ENCODE peak calls at places on chromosome 1, in four cellular contexts. One of them, this sample, is unnamed.

GRCh38 chr1:5913078-5913845 is 79.0 kb downstream of the NPHP4 start:
- DNase-seq in fibroblast of the aortic adventitia: no peak
- DNase-seq in GM20000: no peak
- DNase-seq in mesothelial cell of epicardium: no peak
- DNase-seq in this sample: no peak

GRCh38 chr1:62271932-62272728 is 47.1 kb downstream of the KANK4 start:
- DNase-seq in fibroblast of the aortic adventitia: no peak
- DNase-seq in GM20000: peak; percentile 37
- DNase-seq in mesothelial cell of epicardium: no peak
- DNase-seq in this sample: no peak

GRCh38 chr1:40476924-40477679 is at the start of gene ZFP69:
- DNase-seq in fibroblast of the aortic adventitia: peak; percentile 45
- DNase-seq in GM20000: peak; percentile 94
- DNase-seq in mesothelial cell of epicardium: peak; percentile 58
- DNase-seq in this sample: no peak

GRCh38 chr1:92065042-92065441 is 10.2 kb downstream of the SETSIP start:
- DNase-seq in fibroblast of the aortic adventitia: no peak
- DNase-seq in GM20000: no peak
- DNase-seq in mesothelial cell of epicardium: no peak
- DNase-seq in this sample: no peak

GRCh38 chr1:226549094-226549936 is 751 bp downstream of the STUM start:
- DNase-seq in fibroblast of the aortic adventitia: no peak
- DNase-seq in GM20000: peak; percentile 48
- DNase-seq in mesothelial cell of epicardium: no peak
- DNase-seq in this sample: no peak

GRCh38 chr1:22773981-22774471 is 63.4 kb downstream of the EPHB2 start:
- DNase-seq in fibroblast of the aortic adventitia: peak; percentile 93
- DNase-seq in GM20000: no peak
- DNase-seq in mesothelial cell of epicardium: no peak
- DNase-seq in this sample: no peak

GRCh38 chr1:162033445-162033844 is 9.8 kb upstream of the OLFML2B start:
- DNase-seq in fibroblast of the aortic adventitia: peak; percentile 18
- DNase-seq in GM20000: no peak
- DNase-seq in mesothelial cell of epicardium: no peak
- DNase-seq in this sample: no peak

GRCh38 chr1:36323636-36324321 is at the start of gene EVA1B:
- DNase-seq in fibroblast of the aortic adventitia: peak; percentile 76
- DNase-seq in GM20000: peak; percentile 80
- DNase-seq in mesothelial cell of epicardium: no peak
- DNase-seq in this sample: no peak

GRCh38 chr1:11059166-11059989 is 440 bp downstream of the SRM start:
- DNase-seq in fibroblast of the aortic adventitia: no peak
- DNase-seq in GM20000: no peak
- DNase-seq in mesothelial cell of epicardium: no peak
- DNase-seq in this sample: no peak

GRCh38 chr1:90000934-90001676 is 6.2 kb downstream of the ZNF326 start:
- DNase-seq in fibroblast of the aortic adventitia: no peak
- DNase-seq in GM20000: no peak
- DNase-seq in mesothelial cell of epicardium: no peak
- DNase-seq in this sample: no peak

GRCh38 chr1:39238476-39238875 is 34.0 kb downstream of the MACF1 start:
- DNase-seq in fibroblast of the aortic adventitia: peak; percentile 96
- DNase-seq in GM20000: no peak
- DNase-seq in mesothelial cell of epicardium: no peak
- DNase-seq in this sample: no peak

GRCh38 chr1:87330201-87330953 is 1.7 kb downstream of the LMO4 start:
- DNase-seq in fibroblast of the aortic adventitia: peak; percentile 46
- DNase-seq in GM20000: peak; percentile 47
- DNase-seq in mesothelial cell of epicardium: no peak
- DNase-seq in this sample: no peak

GRCh38 chr1:170415734-170416372 is 116.1 kb upstream of the GORAB start:
- DNase-seq in fibroblast of the aortic adventitia: peak; percentile 37
- DNase-seq in GM20000: no peak
- DNase-seq in mesothelial cell of epicardium: no peak
- DNase-seq in this sample: no peak

GRCh38 chr1:2785631-2786328 is 15.7 kb downstream of the TTC34 start:
- DNase-seq in fibroblast of the aortic adventitia: no peak
- DNase-seq in GM20000: no peak
- DNase-seq in mesothelial cell of epicardium: no peak
- DNase-seq in this sample: no peak

GRCh38 chr1:61079898-61080336 is 2.4 kb upstream of the NFIA start:
- DNase-seq in fibroblast of the aortic adventitia: peak; percentile 98
- DNase-seq in GM20000: no peak
- DNase-seq in mesothelial cell of epicardium: peak; percentile 53
- DNase-seq in this sample: peak; percentile 50

GRCh38 chr1:159922499-159923202 is 2.7 kb downstream of the TAGLN2 start:
- DNase-seq in fibroblast of the aortic adventitia: peak; percentile 64
- DNase-seq in GM20000: no peak
- DNase-seq in mesothelial cell of epicardium: no peak
- DNase-seq in this sample: no peak

GRCh38 chr1:159923203-159924024 is 1.9 kb downstream of the TAGLN2 start:
- DNase-seq in fibroblast of the aortic adventitia: peak; percentile 90
- DNase-seq in GM20000: peak; percentile 86
- DNase-seq in mesothelial cell of epicardium: peak; percentile 48
- DNase-seq in this sample: peak; percentile 66

GRCh38 chr1:159925713-159926066 is 383 bp upstream of the TAGLN2 start:
- DNase-seq in fibroblast of the aortic adventitia: no peak
- DNase-seq in GM20000: peak; percentile 72
- DNase-seq in mesothelial cell of epicardium: no peak
- DNase-seq in this sample: no peak

GRCh38 chr1:159924791-159925712 is at the start of gene TAGLN2:
- DNase-seq in fibroblast of the aortic adventitia: peak; percentile 90
- DNase-seq in GM20000: peak; percentile 96
- DNase-seq in mesothelial cell of epicardium: peak; percentile 53
- DNase-seq in this sample: peak; percentile 73

GRCh38 chr1:159924025-159924790 is 1.1 kb downstream of the TAGLN2 start:
- DNase-seq in fibroblast of the aortic adventitia: peak; percentile 88
- DNase-seq in GM20000: peak; percentile 85
- DNase-seq in mesothelial cell of epicardium: no peak
- DNase-seq in this sample: peak; percentile 82
- TF ChIP-seq CTCF in fibroblast of the aortic adventitia: peak; percentile 19
- TF ChIP-seq CTCF in GM20000: no peak
- TF ChIP-seq CTCF in mesothelial cell of epicardium: no peak
- TF ChIP-seq CTCF in this sample: no peak

GRCh38 chr1:245084551-245084950 is 70.2 kb upstream of the KIF26B start:
- DNase-seq in fibroblast of the aortic adventitia: no peak
- DNase-seq in GM20000: no peak
- DNase-seq in mesothelial cell of epicardium: no peak
- DNase-seq in this sample: no peak

GRCh38 chr1:245074898-245075297 is 79.9 kb upstream of the KIF26B start:
- DNase-seq in fibroblast of the aortic adventitia: no peak
- DNase-seq in GM20000: no peak
- DNase-seq in mesothelial cell of epicardium: no peak
- DNase-seq in this sample: no peak

GRCh38 chr1:245074232-245074747 is 80.5 kb upstream of the KIF26B start:
- DNase-seq in fibroblast of the aortic adventitia: peak; percentile 17
- DNase-seq in GM20000: no peak
- DNase-seq in mesothelial cell of epicardium: no peak
- DNase-seq in this sample: no peak

DNA sequence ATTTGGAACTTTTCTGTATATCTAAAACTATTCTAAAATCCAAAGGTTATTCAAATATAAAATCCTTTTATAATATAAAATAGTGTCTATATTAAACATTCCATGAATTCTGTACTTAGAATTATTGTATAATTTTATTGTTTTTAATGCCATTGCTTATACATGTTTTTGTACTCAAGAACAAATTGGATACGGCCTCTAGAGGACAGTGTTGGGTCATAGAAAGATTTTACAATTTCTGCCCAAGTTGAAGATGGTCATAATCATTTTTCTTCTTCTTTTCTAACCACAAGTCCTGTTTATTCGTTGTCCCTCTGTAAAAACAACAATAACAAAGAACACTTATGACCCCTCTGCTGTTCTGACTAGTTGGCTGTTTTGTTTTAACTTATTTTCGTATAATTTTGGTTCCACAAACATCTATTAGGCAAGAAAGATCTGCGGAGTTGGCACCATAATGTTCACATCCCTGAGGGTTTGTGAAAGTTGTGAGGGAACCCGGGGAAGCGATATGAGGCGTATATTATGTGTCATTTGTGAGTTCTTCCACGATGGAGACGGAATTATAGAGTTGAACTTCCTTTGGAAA is 75.7 kb upstream of the KIF26B start:
- DNase-seq in fibroblast of the aortic adventitia: peak; percentile 85
- DNase-seq in GM20000: no peak
- DNase-seq in mesothelial cell of epicardium: no peak
- DNase-seq in this sample: no peak
- TF ChIP-seq CTCF in fibroblast of the aortic adventitia: peak; percentile 89
- TF ChIP-seq CTCF in GM20000: peak; percentile 11
- TF ChIP-seq CTCF in mesothelial cell of epicardium: no peak
- TF ChIP-seq CTCF in this sample: no peak

DNA sequence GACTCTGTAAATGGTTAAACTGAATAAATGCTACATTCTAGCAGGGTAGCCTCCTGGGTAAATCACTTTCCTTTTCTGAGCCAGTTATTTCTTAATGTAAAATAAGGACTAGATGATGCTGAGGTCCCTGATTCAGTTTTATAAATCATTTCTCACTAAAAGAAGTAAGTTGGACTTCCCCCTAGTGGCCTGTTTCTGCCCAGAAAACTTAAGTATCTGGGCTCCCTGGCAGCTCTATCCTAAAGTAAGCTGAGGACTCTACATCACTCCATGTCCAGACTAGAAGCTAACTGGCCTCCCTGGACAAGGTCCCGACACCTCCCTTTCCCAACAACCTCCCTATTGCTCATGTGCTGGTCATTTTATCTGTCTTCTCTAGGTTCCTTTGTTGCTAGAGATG is 3.0 kb downstream of the GPN2 start:
- DNase-seq in fibroblast of the aortic adventitia: peak; percentile 67
- DNase-seq in GM20000: no peak
- DNase-seq in mesothelial cell of epicardium: no peak
- DNase-seq in this sample: no peak
- TF ChIP-seq CTCF in fibroblast of the aortic adventitia: peak; percentile 66
- TF ChIP-seq CTCF in GM20000: peak; percentile 2
- TF ChIP-seq CTCF in mesothelial cell of epicardium: peak; percentile 46
- TF ChIP-seq CTCF in this sample: no peak

GRCh38 chr1:154117642-154118041 is 37.2 kb downstream of the NUP210L start:
- DNase-seq in fibroblast of the aortic adventitia: no peak
- DNase-seq in GM20000: no peak
- DNase-seq in mesothelial cell of epicardium: no peak
- DNase-seq in this sample: no peak
- TF ChIP-seq CTCF in fibroblast of the aortic adventitia: no peak
- TF ChIP-seq CTCF in GM20000: no peak
- TF ChIP-seq CTCF in mesothelial cell of epicardium: peak; percentile 17
- TF ChIP-seq CTCF in this sample: no peak

DNA sequence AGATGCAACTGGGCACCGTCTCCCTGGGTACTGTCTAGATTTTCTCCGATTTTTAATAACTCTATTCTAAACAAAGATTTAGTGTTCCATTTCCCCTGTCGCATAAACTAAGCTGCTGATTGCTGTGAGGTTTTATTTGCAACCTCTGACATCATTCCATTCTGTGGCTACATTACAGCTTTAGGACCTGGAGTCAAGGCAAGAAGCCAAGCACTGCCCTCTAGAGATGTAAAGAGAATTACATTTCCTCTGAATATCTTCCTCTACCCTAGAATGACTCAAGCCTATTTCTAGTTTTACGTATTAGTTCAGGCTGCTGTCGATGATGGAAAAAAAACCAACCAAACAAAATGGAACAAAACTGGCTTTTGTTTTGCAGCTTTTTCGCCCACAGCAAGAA is 130.2 kb upstream of the MAP1LC3C start:
- DNase-seq in fibroblast of the aortic adventitia: no peak
- DNase-seq in GM20000: no peak
- DNase-seq in mesothelial cell of epicardium: no peak
- DNase-seq in this sample: no peak
- TF ChIP-seq CTCF in fibroblast of the aortic adventitia: no peak
- TF ChIP-seq CTCF in GM20000: no peak
- TF ChIP-seq CTCF in mesothelial cell of epicardium: no peak
- TF ChIP-seq CTCF in this sample: no peak

GRCh38 chr1:172401907-172402306 is 18.6 kb upstream of the C1orf105 start:
- DNase-seq in fibroblast of the aortic adventitia: peak; percentile 31
- DNase-seq in GM20000: no peak
- DNase-seq in mesothelial cell of epicardium: no peak
- DNase-seq in this sample: no peak
- TF ChIP-seq CTCF in fibroblast of the aortic adventitia: peak; percentile 41
- TF ChIP-seq CTCF in GM20000: peak; percentile 16
- TF ChIP-seq CTCF in mesothelial cell of epicardium: no peak
- TF ChIP-seq CTCF in this sample: no peak

GRCh38 chr1:8879348-8880067 is 1.0 kb upstream of the ENO1 start:
- DNase-seq in fibroblast of the aortic adventitia: no peak
- DNase-seq in GM20000: no peak
- DNase-seq in mesothelial cell of epicardium: no peak
- DNase-seq in this sample: no peak
- TF ChIP-seq CTCF in fibroblast of the aortic adventitia: no peak
- TF ChIP-seq CTCF in GM20000: peak; percentile 7
- TF ChIP-seq CTCF in mesothelial cell of epicardium: no peak
- TF ChIP-seq CTCF in this sample: no peak

DNA sequence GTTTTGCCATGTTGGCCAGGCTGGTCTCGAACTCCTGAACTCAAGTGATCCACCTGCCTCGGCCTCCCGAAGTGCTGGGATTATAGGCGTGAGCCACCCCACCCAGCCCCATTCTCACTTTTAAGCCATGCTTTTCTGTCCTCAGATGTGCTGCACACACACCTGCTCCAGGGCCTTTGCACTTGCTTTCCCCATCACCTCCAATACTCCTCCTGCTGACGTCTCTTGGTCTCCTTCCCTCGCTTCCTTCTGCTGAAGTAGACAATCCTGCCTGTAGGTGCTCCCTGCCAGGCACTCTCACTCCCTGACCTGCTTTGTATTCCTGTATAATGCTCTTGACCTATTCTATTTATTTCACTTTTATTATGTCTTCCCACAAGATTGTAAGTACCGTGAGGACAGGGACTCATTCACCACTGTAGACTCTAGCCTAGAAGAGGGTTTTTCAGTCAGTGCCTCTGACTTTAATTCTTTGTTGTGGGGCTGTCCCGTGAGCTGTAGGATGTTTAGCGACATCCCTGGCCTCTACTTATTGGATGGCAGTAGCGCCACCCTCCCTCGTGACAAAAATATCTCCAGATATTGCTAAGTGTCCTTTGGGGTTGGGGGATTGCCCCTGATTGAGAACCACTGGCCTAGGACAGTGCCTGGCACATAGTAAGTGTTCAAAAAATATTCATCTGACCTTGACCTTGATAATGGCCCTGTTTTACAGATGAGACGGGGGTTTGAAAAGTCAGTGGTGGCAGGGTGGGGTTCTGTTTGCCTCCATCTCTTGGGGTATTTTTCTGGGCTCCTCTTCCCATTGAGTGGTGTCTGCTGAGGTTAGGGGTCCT is 4.6 kb downstream of the TNFRSF1B start:
- DNase-seq in fibroblast of the aortic adventitia: no peak
- DNase-seq in GM20000: no peak
- DNase-seq in mesothelial cell of epicardium: no peak
- DNase-seq in this sample: no peak
- TF ChIP-seq CTCF in fibroblast of the aortic adventitia: no peak
- TF ChIP-seq CTCF in GM20000: no peak
- TF ChIP-seq CTCF in mesothelial cell of epicardium: no peak
- TF ChIP-seq CTCF in this sample: no peak